ENCODE peak calls at places on chromosomes 12 and 14, in six cellular contexts. Y is A549, W is IMR-90, B is K562, M is GM12878, Z is HepG2. L is an unnamed sample.

GRCh38 chr14:29926701-29927595 is 699 bp downstream of the PRKD1 start:
- DNase-seq in M (no peak), B (peak; percentile 13), Z (peak; percentile 54), Y (peak; percentile 59), W (peak; percentile 43), L (peak; percentile 48)

GRCh38 chr12:79326225-79326624 is 364.5 kb downstream of the PAWR start:
- DNase-seq in B (no peak), Y (no peak), W (no peak), Z (no peak), M (no peak), L (no peak)

GRCh38 chr12:33438890-33439586 is 581 bp downstream of the SYT10 start:
- DNase-seq in Z (no peak), M (no peak), B (peak; percentile 42), W (no peak), Y (no peak), L (no peak)

GRCh38 chr14:50874842-50875241 is 3.0 kb downstream of the ABHD12B start:
- DNase-seq in M (no peak), W (no peak), B (no peak), Y (no peak), Z (peak; percentile 79), L (no peak)

GRCh38 chr12:69824956-69825355 is at the start of gene MYRFL:
- DNase-seq in Y (no peak), W (no peak), B (no peak), M (no peak), Z (no peak), L (no peak)

GRCh38 chr12:95884998-95885397 is 26.2 kb downstream of the SNRPF start:
- DNase-seq in W (no peak), B (no peak), Z (peak; percentile 26), M (no peak), Y (no peak), L (no peak)

GRCh38 chr12:38695057-38695456 is 210.3 kb downstream of the CPNE8 start:
- DNase-seq in W (no peak), Y (no peak), Z (peak; percentile 3), B (no peak), M (no peak), L (no peak)

GRCh38 chr12:790253-790563 is 37.8 kb downstream of the WNK1 start:
- DNase-seq in Z (no peak), W (no peak), M (no peak), B (no peak), Y (no peak), L (no peak)

GRCh38 chr14:22039938-22040780 is 366.5 kb upstream of the OR4E1 start:
- DNase-seq in Z (peak; percentile 26), W (no peak), Y (peak; percentile 18), M (no peak), B (no peak), L (peak; percentile 22)

GRCh38 chr12:108666326-108666995 is 32.8 kb upstream of the SELPLG start:
- DNase-seq in Z (peak; percentile 76), W (peak; percentile 51), B (no peak), M (no peak), Y (no peak), L (no peak)

GRCh38 chr12:12327802-12328201 is 22.2 kb downstream of the MANSC1 start:
- DNase-seq in Y (peak; percentile 82), Z (peak; percentile 65), W (peak; percentile 73), B (peak; percentile 39), M (peak; percentile 25), L (peak; percentile 42)

GRCh38 chr12:116067892-116068291 is 209.6 kb downstream of the MED13L start:
- DNase-seq in Z (peak; percentile 26), M (no peak), Y (no peak), B (no peak), W (peak; percentile 28), L (no peak)

GRCh38 chr14:103716091-103716801 is 636 bp downstream of the ZFYVE21 start:
- DNase-seq in Z (no peak), W (no peak), Y (no peak), M (no peak), B (peak; percentile 67), L (peak; percentile 39)

GRCh38 chr14:103714063-103714724 is 1.1 kb downstream of the XRCC3 start:
- DNase-seq in M (no peak), W (no peak), B (no peak), Z (no peak), Y (no peak), L (no peak)

GRCh38 chr14:103713304-103714062 is 1.8 kb downstream of the XRCC3 start:
- DNase-seq in M (no peak), B (peak; percentile 28), W (no peak), Y (no peak), Z (no peak), L (no peak)

GRCh38 chr14:103716899-103717411 is 1.3 kb downstream of the ZFYVE21 start:
- DNase-seq in B (no peak), Z (peak; percentile 11), W (no peak), M (no peak), Y (no peak), L (no peak)

GRCh38 chr14:103715052-103716000 is at the start of the genes XRCC3 and ZFYVE21:
- DNase-seq in W (peak; percentile 99), Z (peak; percentile 98), Y (peak; percentile 99), B (peak; percentile 95), M (peak; percentile 98), L (peak; percentile 99)
- TF ChIP-seq BHLHE40 in W (no peak), Z (no peak), Y (no peak), B (no peak), M (peak; percentile 13), L (no peak)

GRCh38 chr12:40618621-40619020 is 73.6 kb upstream of the CNTN1 start:
- DNase-seq in B (no peak), M (no peak), Z (no peak), Y (no peak), W (no peak), L (no peak)

GRCh38 chr12:40620564-40621019 is 71.6 kb upstream of the CNTN1 start:
- DNase-seq in W (no peak), Z (no peak), M (no peak), B (no peak), Y (no peak), L (no peak)

GRCh38 chr12:40616383-40616900 is 75.8 kb upstream of the CNTN1 start:
- DNase-seq in Z (no peak), B (no peak), W (no peak), Y (no peak), M (no peak), L (no peak)

DNA sequence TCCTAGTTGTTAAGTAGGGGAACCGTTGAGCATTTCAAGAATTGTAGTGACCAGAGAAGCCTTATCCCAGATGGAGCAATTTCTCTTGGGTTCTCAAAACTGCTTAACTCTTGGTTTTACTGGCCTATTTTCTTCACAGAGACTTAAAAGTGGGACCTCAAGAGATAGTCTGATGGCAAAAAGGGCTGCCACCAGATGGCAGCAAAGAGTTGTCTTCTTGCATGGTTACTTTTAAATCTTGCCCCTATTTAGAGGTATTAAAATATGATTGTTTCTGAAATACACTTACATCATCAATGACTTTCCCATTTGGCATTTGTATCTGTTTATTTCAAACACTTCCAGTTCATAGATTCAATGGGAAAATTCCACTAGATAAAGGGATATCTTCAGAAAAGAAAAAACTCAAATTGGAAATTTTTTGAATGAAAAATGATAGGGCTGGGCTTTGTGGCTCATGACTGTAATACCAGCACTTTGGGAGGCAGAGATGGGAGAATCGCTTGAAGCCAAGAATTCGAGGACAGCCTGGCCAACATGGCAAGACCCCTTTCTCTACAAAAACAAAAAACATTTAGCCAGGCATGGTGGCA is 69.9 kb upstream of the CNTN1 start:
- DNase-seq in M (no peak), B (peak; percentile 11), W (peak; percentile 43), Z (peak; percentile 19), Y (peak; percentile 86), L (peak; percentile 36)
- TF ChIP-seq BHLHE40 in M (no peak), B (no peak), W (no peak), Z (no peak), Y (no peak), L (no peak)

DNA sequence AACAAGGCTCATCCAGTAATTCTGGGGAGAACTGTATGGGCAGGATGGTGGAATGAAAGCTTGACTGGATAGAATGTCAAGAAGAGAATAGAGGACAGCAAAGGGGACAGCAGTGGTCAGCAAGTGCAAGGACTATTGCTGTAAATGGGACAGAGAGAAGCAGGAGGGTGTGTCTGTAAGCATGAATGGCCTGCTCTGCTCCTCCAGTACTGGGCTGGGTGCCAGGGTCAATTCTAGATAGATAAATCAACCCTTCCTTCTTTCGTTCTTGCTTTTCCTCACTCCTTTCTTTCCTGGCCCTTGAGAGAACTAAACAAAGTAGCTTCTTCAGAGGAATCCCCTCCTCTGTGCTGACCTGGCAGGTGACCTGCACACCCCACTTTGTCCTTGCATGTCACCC is 1019.2 kb downstream of the BCL11B start:
- DNase-seq in B (no peak), Y (no peak), M (no peak), W (no peak), Z (no peak), L (no peak)
- TF ChIP-seq BHLHE40 in B (no peak), Y (no peak), M (no peak), W (no peak), Z (no peak), L (no peak)

DNA sequence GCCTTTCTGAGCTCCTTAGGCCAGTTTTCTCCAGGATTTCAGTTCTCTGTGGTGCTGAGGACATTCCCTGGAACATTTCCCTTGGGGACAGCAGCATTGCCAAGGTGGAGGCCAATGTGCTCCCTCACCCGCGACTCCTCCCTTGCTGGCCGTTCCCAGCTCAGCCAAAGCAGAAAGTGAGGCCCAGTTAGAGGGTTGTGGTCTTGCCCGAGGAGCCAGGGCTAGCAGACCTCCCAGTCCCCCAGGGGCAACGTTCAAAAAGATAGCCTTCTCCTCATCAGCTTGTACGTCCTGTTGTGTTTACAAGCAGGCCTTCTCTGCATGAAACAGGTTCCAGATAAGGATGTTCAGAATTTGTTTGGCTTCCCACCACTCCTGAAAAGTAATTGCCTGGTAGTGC is 78.4 kb downstream of the SSPN start:
- DNase-seq in M (no peak), B (peak; percentile 16), Z (no peak), Y (no peak), W (no peak), L (peak; percentile 33)
- TF ChIP-seq BHLHE40 in M (no peak), B (no peak), Z (no peak), Y (no peak), W (no peak), L (no peak)

GRCh38 chr12:27524489-27524835 is 456 bp downstream of the PPFIBP1 start:
- DNase-seq in W (no peak), Z (no peak), B (no peak), M (no peak), Y (no peak), L (no peak)

GRCh38 chr12:27525373-27525772 is 1.4 kb downstream of the PPFIBP1 start:
- DNase-seq in W (peak; percentile 81), B (no peak), M (no peak), Z (no peak), Y (peak; percentile 42), L (no peak)

GRCh38 chr12:27523305-27523641 is 733 bp upstream of the PPFIBP1 start:
- DNase-seq in Y (no peak), B (peak; percentile 7), M (no peak), Z (no peak), W (no peak), L (no peak)

GRCh38 chr12:27523642-27524488 is at the start of gene PPFIBP1:
- DNase-seq in W (peak; percentile 97), Y (peak; percentile 98), Z (peak; percentile 96), B (peak; percentile 100), M (peak; percentile 91), L (peak; percentile 97)

GRCh38 chr12:27524839-27525238 is 833 bp downstream of the PPFIBP1 start:
- DNase-seq in B (no peak), M (no peak), Y (peak; percentile 10), W (peak; percentile 41), Z (no peak), L (no peak)
- TF ChIP-seq BHLHE40 in B (no peak), M (no peak), Y (no peak), W (no peak), Z (no peak), L (no peak)

GRCh38 chr14:105989746-105990302 is 463.4 kb downstream of the TMEM121 start:
- DNase-seq in Z (no peak), Y (no peak), B (no peak), M (no peak), W (no peak), L (no peak)
- TF ChIP-seq BHLHE40 in Z (no peak), Y (no peak), B (no peak), M (no peak), W (no peak), L (no peak)

GRCh38 chr14:74852922-74853530 is 22.9 kb downstream of the PROX2 start:
- DNase-seq in Z (no peak), W (peak; percentile 84), B (no peak), Y (no peak), M (no peak), L (no peak)
- TF ChIP-seq BHLHE40 in Z (no peak), W (no peak), B (no peak), Y (no peak), M (no peak), L (no peak)